ENCODE peak calls at places on chromosomes 13 and 19, in nine cellular contexts. G is lower leg skin, E is stomach, X is transverse colon, D is A549, C is prostate gland, Y is body of pancreas, H is adrenal gland, B is H1. O is an unnamed sample.

GRCh38 chr13:89796196-89796595 is 1551.3 kb upstream of the MIR17HG start:
- DNase-seq in G (no peak), E (no peak), X (no peak), D (no peak), C (no peak), Y (no peak), H (no peak), B (no peak), O (no peak)

GRCh38 chr13:44421853-44422525 is 48.4 kb downstream of the SERP2 start:
- DNase-seq in G (no peak), E (no peak), X (no peak), D (no peak), C (no peak), Y (no peak), H (peak), B (no peak), O (no peak)

GRCh38 chr19:34482380-34483250 is 1.1 kb downstream of the WTIP start:
- DNase-seq in G (no peak), E (no peak), X (no peak), D (peak), C (no peak), Y (peak), H (no peak), B (peak), O (no peak)

GRCh38 chr19:34577531-34578101 is 96.1 kb downstream of the WTIP start:
- DNase-seq in G (no peak), E (no peak), X (no peak), D (no peak), C (no peak), Y (no peak), H (no peak), B (peak), O (no peak)

GRCh38 chr13:112233716-112234115 is 142.4 kb upstream of the SPACA7 start:
- DNase-seq in G (no peak), E (no peak), X (no peak), D (no peak), C (no peak), Y (no peak), H (no peak), B (no peak), O (no peak)

GRCh38 chr19:49637865-49638350 is 2.0 kb downstream of the RRAS start:
- DNase-seq in G (peak), E (peak), X (peak), D (peak), C (peak), Y (peak), H (peak), B (peak), O (peak)

GRCh38 chr19:47228937-47229673 is 1.9 kb downstream of the BBC3 start:
- DNase-seq in G (no peak), E (no peak), X (peak), D (no peak), C (no peak), Y (no peak), H (peak), B (no peak), O (peak)

GRCh38 chr19:19956431-19957075 is 55.8 kb downstream of the ZNF93 start:
- DNase-seq in G (no peak), E (no peak), X (no peak), D (no peak), C (no peak), Y (no peak), H (no peak), B (peak), O (no peak)

GRCh38 chr19:21694171-21694906 is 73.0 kb downstream of the ZNF100 start:
- DNase-seq in G (no peak), E (no peak), X (no peak), D (no peak), C (no peak), Y (no peak), H (no peak), B (no peak), O (no peak)

GRCh38 chr13:113855931-113856715 is 7.8 kb downstream of the GAS6 start:
- DNase-seq in G (no peak), E (no peak), X (no peak), D (no peak), C (no peak), Y (no peak), H (peak), B (peak), O (peak)

GRCh38 chr13:94362411-94362909 is 117.0 kb downstream of the DCT start:
- DNase-seq in G (peak), E (peak), X (peak), D (peak), C (peak), Y (peak), H (peak), B (peak), O (peak)

GRCh38 chr19:56144396-56144795 is 3.3 kb downstream of the ZNF444 start:
- DNase-seq in G (no peak), E (no peak), X (no peak), D (no peak), C (no peak), Y (peak), H (no peak), B (no peak), O (no peak)

GRCh38 chr13:73158851-73159250 is 100.0 kb downstream of the KLF5 start:
- DNase-seq in G (no peak), E (no peak), X (no peak), D (no peak), C (no peak), Y (no peak), H (no peak), B (no peak), O (no peak)

GRCh38 chr13:68428292-68428691 is 1198.2 kb upstream of the PCDH9 start:
- DNase-seq in G (no peak), E (no peak), X (no peak), D (no peak), C (no peak), Y (no peak), H (no peak), B (no peak), O (no peak)

GRCh38 chr19:39498262-39499081 is at the start of gene DLL3:
- DNase-seq in G (no peak), E (no peak), X (no peak), D (no peak), C (no peak), Y (no peak), H (no peak), B (peak), O (no peak)

GRCh38 chr13:87089391-87089790 is 581.8 kb upstream of the SLITRK5 start:
- DNase-seq in G (no peak), E (no peak), X (no peak), D (no peak), C (no peak), Y (no peak), H (no peak), B (no peak), O (no peak)

GRCh38 chr13:102700088-102701031 is 5.5 kb upstream of the METTL21C start:
- DNase-seq in G (peak), E (no peak), X (no peak), D (no peak), C (no peak), Y (no peak), H (no peak), B (no peak), O (no peak)

GRCh38 chr19:30228726-30229523 is 143.3 kb upstream of the ZNF536 start:
- DNase-seq in G (no peak), E (no peak), X (no peak), D (no peak), C (no peak), Y (no peak), H (no peak), B (peak), O (no peak)

GRCh38 chr13:21673592-21674270 is 2.9 kb downstream of the FGF9 start:
- DNase-seq in G (no peak), E (peak), X (peak), D (peak), C (no peak), Y (peak), H (no peak), B (peak), O (no peak)

GRCh38 chr13:28137556-28137955 is 789 bp upstream of the PAN3 start:
- DNase-seq in G (no peak), E (no peak), X (no peak), D (no peak), C (peak), Y (no peak), H (no peak), B (no peak), O (no peak)

GRCh38 chr13:83879431-83880171 is 2.7 kb downstream of the SLITRK1 start:
- DNase-seq in G (no peak), E (no peak), X (no peak), D (no peak), C (no peak), Y (peak), H (no peak), B (peak), O (no peak)

GRCh38 chr13:36447501-36447900 is 15.2 kb downstream of the CCNA1 start:
- DNase-seq in G (no peak), E (no peak), X (no peak), D (no peak), C (no peak), Y (no peak), H (no peak), B (no peak), O (no peak)

GRCh38 chr13:44768775-44769578 is 192.8 kb upstream of the TSC22D1 start:
- DNase-seq in G (no peak), E (no peak), X (no peak), D (no peak), C (no peak), Y (peak), H (no peak), B (no peak), O (no peak)

GRCh38 chr13:92838786-92839185 is 387.8 kb upstream of the GPC6 start:
- DNase-seq in G (no peak), E (no peak), X (no peak), D (no peak), C (no peak), Y (no peak), H (no peak), B (no peak), O (no peak)

GRCh38 chr13:73146705-73147104 is 87.9 kb downstream of the KLF5 start:
- DNase-seq in G (no peak), E (no peak), X (no peak), D (no peak), C (no peak), Y (no peak), H (no peak), B (peak), O (no peak)

GRCh38 chr13:42047561-42048322 is 706 bp upstream of the DGKH start:
- DNase-seq in G (peak), E (peak), X (peak), D (peak), C (peak), Y (peak), H (peak), B (peak), O (peak)

GRCh38 chr13:109165417-109165904 is 536.0 kb downstream of the MYO16 start:
- DNase-seq in G (no peak), E (no peak), X (no peak), D (no peak), C (no peak), Y (no peak), H (no peak), B (no peak), O (no peak)

GRCh38 chr13:100694722-100695644 is 20.4 kb upstream of the TMTC4 start:
- DNase-seq in G (no peak), E (peak), X (peak), D (peak), C (no peak), Y (peak), H (peak), B (peak), O (no peak)

GRCh38 chr19:2609389-2610116 is 92.9 kb downstream of the GNG7 start:
- DNase-seq in G (no peak), E (no peak), X (no peak), D (no peak), C (no peak), Y (no peak), H (no peak), B (no peak), O (no peak)

GRCh38 chr13:77565635-77566034 is 30.1 kb downstream of the SCEL start:
- DNase-seq in G (no peak), E (no peak), X (no peak), D (peak), C (no peak), Y (no peak), H (no peak), B (no peak), O (no peak)

GRCh38 chr13:51643882-51644281 is 59.6 kb downstream of the WDFY2 start:
- DNase-seq in G (no peak), E (no peak), X (no peak), D (peak), C (no peak), Y (no peak), H (no peak), B (no peak), O (no peak)

GRCh38 chr13:33236021-33236420 is 49.5 kb downstream of the STARD13 start:
- DNase-seq in G (no peak), E (no peak), X (no peak), D (no peak), C (no peak), Y (no peak), H (no peak), B (no peak), O (no peak)

GRCh38 chr13:49367640-49368431 is 76.0 kb downstream of the CAB39L start:
- DNase-seq in G (no peak), E (no peak), X (no peak), D (no peak), C (no peak), Y (no peak), H (no peak), B (no peak), O (no peak)

GRCh38 chr19:45764947-45765346 is 4.1 kb downstream of the SIX5 start:
- DNase-seq in G (no peak), E (no peak), X (no peak), D (no peak), C (no peak), Y (no peak), H (no peak), B (peak), O (no peak)
- TF ChIP-seq POLR2A in G (no peak), E (no peak), X (no peak), D (no peak), C (no peak), Y (no peak), H (no peak), B (peak), O (no peak)

DNA sequence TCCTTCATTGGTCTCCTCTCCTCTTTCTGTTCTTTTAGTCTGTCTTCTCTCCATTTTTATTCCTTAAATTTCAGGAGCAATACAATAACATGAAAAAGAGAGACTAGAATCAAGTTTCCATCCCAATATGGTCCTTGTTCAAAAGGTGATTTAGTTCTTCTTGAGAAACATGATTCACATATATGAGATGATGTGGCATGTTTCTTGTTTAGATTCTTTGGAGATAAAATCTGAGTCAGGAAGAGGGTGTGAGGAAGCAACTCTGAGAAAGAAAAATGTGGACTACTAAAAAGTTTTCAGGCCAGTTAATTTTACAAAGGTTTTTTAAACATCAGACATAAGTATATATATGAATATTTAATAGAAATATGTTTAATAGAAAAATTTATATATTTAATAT is 231.4 kb downstream of the OXGR1 start:
- DNase-seq in G (no peak), E (no peak), X (no peak), D (no peak), C (no peak), Y (no peak), H (no peak), B (no peak), O (no peak)
- TF ChIP-seq CTCF in G (no peak), E (no peak), X (no peak), D (no peak), C (no peak), Y (no peak), H (no peak), B (no peak), O (no peak)

GRCh38 chr19:10835089-10835753 is 791 bp downstream of the TMED1 start:
- DNase-seq in G (no peak), E (peak), X (no peak), D (peak), C (peak), Y (peak), H (peak), B (no peak), O (peak)

GRCh38 chr19:10836478-10837325 is 690 bp upstream of the TMED1 start:
- DNase-seq in G (peak), E (peak), X (peak), D (peak), C (no peak), Y (peak), H (peak), B (no peak), O (no peak)

GRCh38 chr19:10832659-10833296 is 3.2 kb downstream of the TMED1 start:
- DNase-seq in G (no peak), E (no peak), X (no peak), D (no peak), C (no peak), Y (no peak), H (no peak), B (no peak), O (no peak)

GRCh38 chr19:10838377-10838776 is 2.4 kb upstream of the TMED1 start:
- DNase-seq in G (no peak), E (no peak), X (no peak), D (no peak), C (no peak), Y (no peak), H (no peak), B (no peak), O (no peak)

GRCh38 chr19:10835754-10836477 is at the start of gene TMED1:
- DNase-seq in G (peak), E (peak), X (peak), D (peak), C (peak), Y (peak), H (peak), B (peak), O (peak)
- TF ChIP-seq POLR2A in G (no peak), E (no peak), X (peak), D (peak), C (peak), Y (peak), H (peak), B (peak), O (peak)

DNA sequence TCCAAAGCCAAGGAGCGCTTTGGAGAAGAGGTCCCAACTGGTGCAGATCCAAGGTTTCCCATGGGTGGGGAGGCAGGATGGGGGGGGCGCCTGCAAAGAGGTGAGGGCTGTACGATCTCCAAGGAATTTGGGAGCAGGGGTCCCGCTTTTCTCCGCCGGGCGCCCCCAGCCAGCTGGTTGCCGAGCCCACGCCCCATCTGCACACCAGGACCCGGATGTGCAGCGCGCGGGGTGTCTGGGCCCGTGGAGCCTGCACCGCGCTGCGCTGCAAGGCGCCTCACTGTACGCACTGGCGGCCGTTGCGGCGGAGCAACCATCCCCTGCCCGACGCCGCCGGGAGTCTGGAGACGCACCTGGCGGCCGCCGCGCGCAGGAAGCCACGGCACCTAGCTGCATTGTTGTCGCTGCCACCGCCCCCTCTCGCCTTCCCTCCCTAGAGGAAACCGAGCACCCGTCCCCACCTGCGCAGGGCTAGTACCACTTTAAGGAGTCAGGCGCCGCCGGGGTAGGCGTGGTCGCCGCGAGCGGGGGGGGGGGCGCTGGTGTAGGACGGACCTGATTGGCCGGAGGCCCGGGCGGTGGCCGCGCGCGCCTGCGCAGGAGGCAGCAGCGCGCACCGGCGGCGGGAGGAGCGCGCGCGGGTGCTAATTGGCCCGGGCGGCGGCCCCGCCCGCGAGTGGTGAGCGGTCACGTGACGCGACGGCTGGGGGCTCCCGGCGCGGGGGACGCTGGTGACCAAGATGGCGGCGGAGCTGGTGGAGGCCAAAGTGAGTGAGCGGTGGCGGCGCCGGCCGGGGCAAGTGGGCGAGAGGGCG is at the start of gene PIAS4:
- DNase-seq in G (peak), E (peak), X (peak), D (peak), C (peak), Y (peak), H (peak), B (peak), O (peak)
- TF ChIP-seq CTCF in G (no peak), E (no peak), X (no peak), D (no peak), C (peak), Y (peak), H (no peak), B (no peak), O (no peak)

DNA sequence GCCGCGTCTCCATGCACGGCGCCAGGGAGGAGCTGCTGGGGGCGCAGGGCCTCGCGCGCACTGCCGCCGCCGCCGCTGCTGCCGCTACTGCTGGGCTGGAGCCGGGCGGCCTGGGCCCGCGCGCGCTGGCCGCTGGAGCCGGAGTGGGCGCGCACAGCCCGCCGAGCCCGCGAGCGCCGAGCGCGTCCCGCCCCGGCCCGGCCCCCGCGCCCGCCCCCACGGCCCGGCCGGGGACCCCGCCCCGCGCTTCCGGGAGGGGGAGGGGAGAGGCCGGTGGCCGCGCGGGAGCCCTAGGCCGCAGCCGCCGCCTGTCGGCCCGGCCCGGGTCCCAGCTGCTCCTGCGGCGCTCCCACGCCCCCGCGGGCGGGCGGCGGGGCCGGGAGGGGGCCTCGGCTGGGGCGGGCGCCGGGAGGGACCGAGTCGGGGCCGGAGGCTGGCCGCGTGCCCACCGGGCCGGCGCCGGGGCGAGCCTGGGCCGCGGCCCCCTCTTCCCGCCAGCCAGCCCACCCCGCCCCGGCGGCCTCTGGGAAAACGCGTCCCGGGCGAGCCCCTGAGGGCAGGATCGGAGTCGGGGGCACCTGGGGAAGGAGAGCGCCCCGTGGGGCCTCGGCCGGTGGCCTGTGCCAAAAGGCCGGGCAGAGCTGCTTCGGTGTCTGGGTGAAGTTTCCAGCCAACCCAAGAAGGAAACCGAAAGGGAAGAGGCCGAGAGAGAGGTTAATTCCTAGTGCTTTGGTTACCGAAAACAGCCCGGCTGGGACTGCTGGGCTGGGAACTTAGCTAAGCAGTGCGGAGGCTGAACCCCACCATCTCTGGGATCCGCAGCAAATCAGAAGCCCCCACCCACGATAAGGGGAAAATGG is at the start of gene STK24:
- DNase-seq in G (no peak), E (peak), X (peak), D (no peak), C (peak), Y (peak), H (peak), B (peak), O (no peak)
- TF ChIP-seq POLR2A in G (no peak), E (no peak), X (peak), D (peak), C (peak), Y (peak), H (peak), B (peak), O (no peak)

GRCh38 chr13:98534821-98535220 is 42.1 kb downstream of the STK24 start:
- DNase-seq in G (no peak), E (no peak), X (no peak), D (no peak), C (no peak), Y (no peak), H (no peak), B (no peak), O (no peak)
- TF ChIP-seq CTCF in G (no peak), E (no peak), X (no peak), D (no peak), C (no peak), Y (no peak), H (no peak), B (no peak), O (no peak)

GRCh38 chr13:79393564-79394249 is 12.3 kb downstream of the RBM26 start:
- DNase-seq in G (peak), E (peak), X (peak), D (no peak), C (no peak), Y (no peak), H (no peak), B (no peak), O (no peak)
- TF ChIP-seq POLR2A in G (no peak), E (no peak), X (no peak), D (no peak), C (no peak), Y (no peak), H (no peak), B (no peak), O (no peak)